ENCODE peak calls at places on chromosomes 4 and X, in eight cellular contexts. Z is tibial artery, Y is aorta, A is ovary, R is left lung, L is AG04450, U is psoas muscle, V is Caco-2. Q is an unnamed sample.
A peak's percentile ranks its signal among the peaks of the same experiment; 100 is the strongest.

GRCh38 chr4:15182600-15183222 is 180.4 kb downstream of the CPEB2 start:
- DNase-seq in R (no peak), A (no peak), Z (no peak), L (no peak), V (no peak), Y (no peak), U (no peak), Q (no peak)

GRCh38 chrX:130120746-130121504 is 10.6 kb upstream of the ELF4 start:
- DNase-seq in Z (peak; percentile 88), A (peak; percentile 78), R (peak; percentile 93), V (no peak), Y (peak; percentile 89), U (peak; percentile 86), L (no peak), Q (no peak)

GRCh38 chr4:185473247-185473646 is 1.7 kb upstream of the CCDC110 start:
- DNase-seq in A (no peak), Z (no peak), U (no peak), L (no peak), R (no peak), Y (no peak), V (no peak), Q (no peak)

GRCh38 chr4:176313596-176314341 is 6.0 kb upstream of the SPCS3 start:
- DNase-seq in V (no peak), U (no peak), Y (no peak), A (no peak), L (no peak), Z (no peak), R (no peak), Q (no peak)

GRCh38 chr4:87134122-87134521 is 86.3 kb downstream of the KLHL8 start:
- DNase-seq in R (no peak), Y (no peak), L (no peak), A (no peak), V (no peak), Z (no peak), U (no peak), Q (no peak)

GRCh38 chr4:77007358-77008230 is 58.0 kb downstream of the SEPTIN11 start:
- DNase-seq in V (no peak), L (no peak), Z (no peak), R (no peak), A (no peak), Y (peak; percentile 67), U (no peak), Q (peak; percentile 71)

GRCh38 chr4:112145820-112146813 is 863 bp downstream of the FAM241A start:
- DNase-seq in Y (peak; percentile 63), R (peak; percentile 87), L (no peak), A (peak; percentile 21), Z (peak; percentile 72), V (peak; percentile 40), U (peak; percentile 69), Q (peak; percentile 24)

GRCh38 chr4:102217775-102218174 is 127.5 kb downstream of the SLC39A8 start:
- DNase-seq in U (no peak), R (no peak), L (no peak), V (no peak), Z (no peak), Y (no peak), A (no peak), Q (no peak)

GRCh38 chr4:153138736-153139135 is 65.5 kb upstream of the TRIM2 start:
- DNase-seq in Z (no peak), U (no peak), R (no peak), V (no peak), Y (no peak), A (no peak), L (no peak), Q (no peak)

GRCh38 chr4:84751707-84752106 is 168.8 kb downstream of the CDS1 start:
- DNase-seq in R (no peak), U (no peak), A (no peak), V (no peak), L (no peak), Z (no peak), Y (no peak), Q (no peak)

GRCh38 chr4:177484613-177485021 is 42.4 kb upstream of the AGA start:
- DNase-seq in Y (no peak), A (no peak), V (no peak), L (peak; percentile 90), Z (no peak), U (no peak), R (no peak), Q (peak; percentile 1)

GRCh38 chrX:134338527-134338926 is 101.5 kb downstream of the CCDC160 start:
- DNase-seq in V (no peak), A (no peak), Z (no peak), U (no peak), R (no peak), Y (no peak), L (no peak), Q (no peak)

GRCh38 chr4:41887821-41888699 is 47.2 kb upstream of the TMEM33 start:
- DNase-seq in Y (no peak), Z (no peak), L (peak; percentile 24), R (no peak), A (no peak), U (peak; percentile 46), V (no peak), Q (peak; percentile 68)

GRCh38 chr4:89248879-89249281 is 58.7 kb downstream of the GPRIN3 start:
- DNase-seq in R (no peak), U (no peak), Y (no peak), A (no peak), Z (no peak), V (no peak), L (no peak), Q (peak; percentile 29)

GRCh38 chrX:144946696-144947095 is 300.6 kb upstream of the SPANXN1 start:
- DNase-seq in Z (no peak), Y (no peak), U (no peak), R (no peak), V (no peak), L (no peak), A (no peak), Q (peak; percentile 2)

GRCh38 chr4:159105063-159105414 is 2.2 kb downstream of the RAPGEF2 start:
- DNase-seq in U (no peak), L (no peak), V (no peak), Y (no peak), R (no peak), Z (no peak), A (no peak), Q (peak; percentile 12)

DNA sequence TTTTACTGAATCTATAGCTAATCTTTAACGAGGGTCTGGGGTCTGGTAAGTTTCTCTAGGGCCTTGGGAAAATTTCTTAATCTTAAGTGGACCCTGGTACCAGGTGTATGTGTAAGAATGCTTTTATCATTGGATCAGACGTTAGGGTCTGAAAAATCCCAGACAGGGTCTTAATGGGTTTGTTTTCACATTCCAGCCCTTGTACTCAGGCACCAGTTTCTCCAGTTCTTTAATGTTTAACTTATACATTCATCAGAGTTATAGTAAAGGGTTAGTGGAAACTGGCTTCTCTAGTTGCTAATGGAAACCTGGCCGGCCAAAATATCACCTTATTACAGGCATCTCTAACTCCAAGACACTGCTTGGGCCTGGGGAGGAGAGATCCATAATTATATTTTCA is 11.7 kb downstream of the MAGEB16 start:
- DNase-seq in Z (no peak), U (no peak), A (no peak), R (no peak), L (no peak), Y (no peak), V (peak; percentile 36), Q (no peak)
- H3K27me3 ChIP-seq in Z (no peaks in the 10 kb centered on the region), U (no peaks in the 10 kb centered on the region), A (no peaks in the 10 kb centered on the region), R (no peaks in the 10 kb centered on the region), L (no peaks in the 10 kb centered on the region), Y (no peaks in the 10 kb centered on the region), V (no peaks in the 10 kb centered on the region), Q (no peaks in the 10 kb centered on the region)

DNA sequence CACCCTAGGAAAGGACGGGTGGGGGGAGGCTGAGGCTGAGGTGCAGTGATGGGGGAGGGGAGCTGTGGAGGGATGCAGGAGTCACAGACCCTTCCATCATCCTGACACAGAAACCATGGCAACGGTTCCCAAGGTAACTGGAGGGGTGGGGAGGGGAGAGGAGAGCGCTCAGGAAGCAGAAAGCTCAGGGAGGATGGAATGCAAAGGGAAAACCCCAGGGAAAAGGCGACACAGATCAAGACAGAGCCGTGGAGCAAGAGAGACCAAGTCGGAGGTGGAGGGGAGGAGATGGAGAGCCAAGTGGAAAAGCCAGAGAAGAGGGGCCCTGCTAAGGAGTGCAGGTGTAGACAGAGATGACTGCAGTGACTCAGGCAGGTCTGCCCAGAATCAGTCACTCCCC is 14.5 kb downstream of the L1CAM start:
- DNase-seq in A (no peak), U (no peak), R (no peak), Y (no peak), L (no peak), V (no peak), Z (no peak), Q (no peak)
- H3K27me3 ChIP-seq in A (no peaks in the 10 kb centered on the region), U (no peaks in the 10 kb centered on the region), R (peaks cover 23% of the 10 kb centered on the region), Y (no peaks in the 10 kb centered on the region), L (peaks cover 2% of the 10 kb centered on the region), V (no peaks in the 10 kb centered on the region), Z (peaks cover 22% of the 10 kb centered on the region), Q (no peaks in the 10 kb centered on the region)

GRCh38 chrX:11187001-11187400 is 75.9 kb downstream of the HCCS start:
- DNase-seq in U (no peak), A (no peak), V (no peak), L (no peak), R (no peak), Y (no peak), Z (no peak), Q (no peak)

GRCh38 chrX:11193035-11193469 is 81.9 kb downstream of the HCCS start:
- DNase-seq in L (no peak), V (no peak), A (no peak), Z (no peak), R (no peak), Y (no peak), U (no peak), Q (peak; percentile 57)

GRCh38 chrX:11188664-11189063 is 77.5 kb downstream of the HCCS start:
- DNase-seq in R (no peak), A (no peak), Z (no peak), V (no peak), U (no peak), Y (no peak), L (no peak), Q (no peak)

GRCh38 chrX:11189097-11189496 is 78.0 kb downstream of the HCCS start:
- DNase-seq in R (no peak), U (no peak), L (no peak), Y (no peak), A (no peak), V (no peak), Z (no peak), Q (no peak)

DNA sequence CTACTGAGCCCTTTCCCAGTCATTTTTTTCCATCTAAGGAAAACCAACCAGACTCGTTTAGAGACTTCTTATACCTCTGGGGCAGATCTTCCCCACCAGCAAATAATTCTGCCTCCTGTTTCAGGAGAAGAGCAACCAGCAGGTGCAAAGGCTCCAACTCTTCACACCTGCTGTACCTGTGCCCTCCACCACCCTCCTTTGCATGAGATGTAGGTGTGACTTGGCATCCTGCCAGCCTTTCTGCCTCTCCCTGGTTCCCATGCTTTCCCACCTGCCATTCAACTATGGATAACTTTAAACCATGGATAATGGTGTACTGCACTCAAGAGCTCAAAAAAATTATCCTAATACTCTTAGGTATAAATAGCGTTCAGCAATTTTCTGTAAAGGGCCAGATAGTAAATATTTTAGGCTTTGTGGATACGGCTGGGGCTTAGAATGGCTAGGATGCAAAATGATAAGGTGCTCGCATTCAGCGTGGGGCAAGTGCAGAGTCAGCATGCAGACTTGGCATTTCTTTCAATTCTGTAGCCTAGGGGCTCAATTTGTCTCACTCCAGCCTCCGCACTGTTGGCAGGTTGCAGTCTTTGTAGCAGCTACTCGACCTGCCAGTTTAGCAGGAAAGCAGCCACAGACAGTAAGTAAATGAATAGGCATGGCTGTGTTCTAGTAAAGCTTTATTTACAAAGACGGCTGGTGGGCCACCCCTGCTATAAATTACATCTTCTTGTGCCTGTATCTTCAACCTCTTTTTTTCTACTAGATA is 79.8 kb downstream of the HCCS start:
- DNase-seq in L (no peak), R (no peak), V (no peak), Z (no peak), Y (no peak), U (no peak), A (no peak), Q (no peak)
- H3K27me3 ChIP-seq in L (no peaks in the 10 kb centered on the region), R (no peaks in the 10 kb centered on the region), V (no peaks in the 10 kb centered on the region), Z (no peaks in the 10 kb centered on the region), Y (no peaks in the 10 kb centered on the region), U (no peaks in the 10 kb centered on the region), A (no peaks in the 10 kb centered on the region), Q (no peaks in the 10 kb centered on the region)

GRCh38 chr4:46386570-46386969 is 3.4 kb downstream of the GABRA2 start:
- DNase-seq in R (no peak), Y (no peak), U (no peak), V (no peak), Z (no peak), A (no peak), L (no peak), Q (peak; percentile 44)
- H3K27me3 ChIP-seq in R (peaks cover 56% of the 10 kb centered on the region), Y (no peaks in the 10 kb centered on the region), U (peaks cover 14% of the 10 kb centered on the region), V (peaks cover 1% of the 10 kb centered on the region), Z (peaks cover 28% of the 10 kb centered on the region), A (no peaks in the 10 kb centered on the region), L (peaks cover 18% of the 10 kb centered on the region), Q (peaks cover 3% of the 10 kb centered on the region)

Q was measured in SJCRH30.